ENCODE peak calls at places on chromosomes 4 and X, in nine cellular contexts. S, E, H, Q, D, O, W, Y and G are unnamed samples.

GRCh38 chr4:47640911-47641310 is 155.8 kb downstream of the ATP10D start:
- DNase-seq in S (no peak), E (no peak), H (no peak), Q (peak; percentile 41), D (no peak), O (no peak), W (no peak), Y (no peak), G (no peak)

GRCh38 chr4:100359433-100359832 is 158.4 kb downstream of the EMCN start:
- DNase-seq in S (peak; percentile 11), E (no peak), H (no peak), Q (no peak), D (no peak), O (no peak), W (no peak), Y (no peak), G (no peak)

GRCh38 chrX:103404225-103405008 is 28.1 kb downstream of the BEX3 start:
- DNase-seq in S (peak; percentile 88), E (peak; percentile 79), H (no peak), Q (peak; percentile 88), D (no peak), O (peak; percentile 64), W (peak; percentile 86), Y (peak; percentile 72), G (no peak)

GRCh38 chr4:7901274-7901845 is 38.3 kb downstream of the AFAP1 start:
- DNase-seq in S (no peak), E (no peak), H (no peak), Q (no peak), D (no peak), O (no peak), W (peak; percentile 84), Y (no peak), G (no peak)

GRCh38 chrX:153583433-153583832 is 15.5 kb downstream of the CCNQ start:
- DNase-seq in S (no peak), E (no peak), H (no peak), Q (no peak), D (no peak), O (no peak), W (no peak), Y (no peak), G (no peak)

GRCh38 chrX:36407886-36408285 is 488.4 kb downstream of the CFAP47 start:
- DNase-seq in S (no peak), E (no peak), H (no peak), Q (no peak), D (no peak), O (no peak), W (no peak), Y (no peak), G (no peak)

GRCh38 chr4:109233585-109233984 is 68.9 kb downstream of the COL25A1 start:
- DNase-seq in S (no peak), E (no peak), H (no peak), Q (peak; percentile 6), D (no peak), O (no peak), W (no peak), Y (no peak), G (no peak)

GRCh38 chr4:137116144-137116543 is 416.1 kb downstream of the PCDH18 start:
- DNase-seq in S (no peak), E (no peak), H (no peak), Q (peak; percentile 25), D (no peak), O (no peak), W (no peak), Y (no peak), G (no peak)

GRCh38 chr4:182683666-182684065 is 233.5 kb downstream of the DCTD start:
- DNase-seq in S (peak; percentile 39), E (no peak), H (no peak), Q (peak; percentile 14), D (no peak), O (no peak), W (no peak), Y (no peak), G (no peak)

GRCh38 chrX:76148011-76148665 is 24.7 kb upstream of the PBDC1 start:
- DNase-seq in S (peak; percentile 3), E (peak; percentile 17), H (no peak), Q (peak; percentile 51), D (no peak), O (no peak), W (no peak), Y (no peak), G (peak; percentile 55)

GRCh38 chr4:12712648-12713339 is 771.3 kb downstream of the RAB28 start:
- DNase-seq in S (no peak), E (no peak), H (no peak), Q (no peak), D (no peak), O (no peak), W (no peak), Y (no peak), G (no peak)

GRCh38 chrX:129622757-129623301 is 31.9 kb downstream of the APLN start:
- DNase-seq in S (no peak), E (no peak), H (no peak), Q (no peak), D (no peak), O (no peak), W (no peak), Y (no peak), G (no peak)

GRCh38 chr4:81632581-81633247 is 161.0 kb upstream of the RASGEF1B start:
- DNase-seq in S (no peak), E (no peak), H (no peak), Q (peak; percentile 55), D (no peak), O (no peak), W (no peak), Y (no peak), G (no peak)

GRCh38 chrX:134580947-134581346 is 77.3 kb downstream of the PLAC1 start:
- DNase-seq in S (peak; percentile 11), E (no peak), H (no peak), Q (peak; percentile 11), D (no peak), O (no peak), W (no peak), Y (peak; percentile 50), G (no peak)

GRCh38 chr4:165111906-165112257 is 778 bp downstream of the TMEM192 start:
- DNase-seq in S (no peak), E (no peak), H (no peak), Q (no peak), D (no peak), O (no peak), W (no peak), Y (no peak), G (no peak)

GRCh38 chrX:20593836-20594235 is 327.1 kb upstream of the RPS6KA3 start:
- DNase-seq in S (no peak), E (no peak), H (no peak), Q (no peak), D (no peak), O (no peak), W (no peak), Y (no peak), G (no peak)